ENCODE peak calls at places on chromosomes 3 and 15, in six cellular contexts. A is upper lobe of left lung, Y is body of pancreas, F is HepG2, S is K562, H is GM12878. N is an unnamed sample.

GRCh38 chr3:72427575-72427974 is 420.7 kb downstream of the SHQ1 start:
- ATAC-seq in H (peak; percentile 57), F (no peak), Y (no peak), S (no peak), A (no peak), N (no peak)

GRCh38 chr15:63322541-63322940 is 45.1 kb downstream of the APH1B start:
- ATAC-seq in H (no peak), A (no peak), S (peak; percentile 61), Y (peak; percentile 22), F (no peak), N (no peak)

GRCh38 chr15:25408428-25408827 is 30.4 kb downstream of the UBE3A start:
- ATAC-seq in S (peak; percentile 56), F (no peak), A (no peak), H (no peak), Y (no peak), N (no peak)

GRCh38 chr3:128394033-128394432 is 72.7 kb downstream of the DNAJB8 start:
- ATAC-seq in Y (no peak), H (no peak), F (no peak), A (no peak), S (no peak), N (no peak)

GRCh38 chr3:172397716-172398405 is 50.4 kb downstream of the GHSR start:
- ATAC-seq in H (no peak), S (no peak), Y (no peak), F (no peak), A (no peak), N (no peak)

GRCh38 chr3:158103131-158103955 is 2.9 kb downstream of the SHOX2 start:
- ATAC-seq in A (peak; percentile 25), F (peak; percentile 78), Y (no peak), S (no peak), H (peak; percentile 25), N (no peak)

GRCh38 chr3:130907966-130908365 is 14.1 kb downstream of the ATP2C1 start:
- ATAC-seq in F (no peak), S (no peak), A (no peak), Y (no peak), H (peak; percentile 63), N (no peak)

GRCh38 chr3:36429986-36430485 is 49.7 kb downstream of the STAC start:
- ATAC-seq in Y (no peak), S (no peak), F (no peak), A (no peak), H (no peak), N (no peak)

GRCh38 chr3:39122811-39123210 is 15.3 kb downstream of the TTC21A start:
- ATAC-seq in Y (no peak), S (no peak), H (peak; percentile 79), A (no peak), F (no peak), N (no peak)

GRCh38 chr3:113825090-113825489 is 13.5 kb upstream of the GRAMD1C start:
- ATAC-seq in Y (no peak), S (peak; percentile 65), H (peak; percentile 85), F (peak; percentile 83), A (no peak), N (no peak)

GRCh38 chr3:5427938-5428337 is 240.4 kb downstream of the EDEM1 start:
- ATAC-seq in Y (no peak), S (peak; percentile 5), H (no peak), A (no peak), F (no peak), N (no peak)

GRCh38 chr3:13378155-13378554 is 42.0 kb downstream of the NUP210 start:
- ATAC-seq in H (peak; percentile 78), S (no peak), Y (no peak), F (peak; percentile 74), A (no peak), N (no peak)

GRCh38 chr15:28191832-28192231 is 92.7 kb upstream of the OCA2 start:
- ATAC-seq in A (peak; percentile 28), H (no peak), F (no peak), S (no peak), Y (no peak), N (peak; percentile 70)

GRCh38 chr15:46280753-46281521 is 646.1 kb downstream of the SQOR start:
- ATAC-seq in S (no peak), Y (no peak), H (no peak), A (no peak), F (no peak), N (no peak)

GRCh38 chr3:30620402-30621360 is 14.3 kb downstream of the TGFBR2 start:
- ATAC-seq in F (peak; percentile 10), A (no peak), H (no peak), S (no peak), Y (no peak), N (no peak)

GRCh38 chr3:171646357-171647133 is 163.7 kb downstream of the PLD1 start:
- ATAC-seq in A (peak; percentile 71), S (peak; percentile 76), Y (peak; percentile 60), H (peak; percentile 70), F (peak; percentile 38), N (peak; percentile 55)

GRCh38 chr15:86624261-86625036 is 544.8 kb downstream of the AGBL1 start:
- ATAC-seq in S (no peak), A (peak; percentile 75), H (no peak), F (peak; percentile 100), Y (no peak), N (peak; percentile 81)

GRCh38 chr3:196513697-196514349 is 1.3 kb downstream of the SMCO1 start:
- ATAC-seq in F (no peak), H (no peak), Y (no peak), S (no peak), A (peak; percentile 85), N (no peak)

GRCh38 chr3:111336511-111336910 is 205.5 kb upstream of the CD96 start:
- ATAC-seq in S (no peak), H (no peak), F (no peak), Y (no peak), A (no peak), N (no peak)

GRCh38 chr15:47796339-47796738 is 79.0 kb downstream of the SEMA6D start:
- ATAC-seq in H (no peak), F (no peak), Y (no peak), A (no peak), S (no peak), N (no peak)

GRCh38 chr3:34213481-34213880 is 415.1 kb downstream of the PDCD6IP start:
- ATAC-seq in H (no peak), F (no peak), A (no peak), Y (peak; percentile 53), S (no peak), N (no peak)

GRCh38 chr3:55756976-55757375 is 269.9 kb upstream of the WNT5A start:
- ATAC-seq in Y (no peak), F (no peak), A (no peak), H (no peak), S (no peak), N (no peak)

GRCh38 chr15:99151156-99151555 is 46.3 kb downstream of the SYNM start:
- ATAC-seq in A (no peak), S (no peak), F (no peak), H (no peak), Y (no peak), N (no peak)

GRCh38 chr15:56957812-56958406 is 39.5 kb downstream of the TCF12 start:
- ATAC-seq in F (peak; percentile 99), H (no peak), S (peak; percentile 50), A (no peak), Y (peak; percentile 83), N (no peak)

GRCh38 chr3:32056559-32057290 is 49.7 kb upstream of the GPD1L start:
- ATAC-seq in A (no peak), S (no peak), F (no peak), H (no peak), Y (no peak), N (no peak)

DNA sequence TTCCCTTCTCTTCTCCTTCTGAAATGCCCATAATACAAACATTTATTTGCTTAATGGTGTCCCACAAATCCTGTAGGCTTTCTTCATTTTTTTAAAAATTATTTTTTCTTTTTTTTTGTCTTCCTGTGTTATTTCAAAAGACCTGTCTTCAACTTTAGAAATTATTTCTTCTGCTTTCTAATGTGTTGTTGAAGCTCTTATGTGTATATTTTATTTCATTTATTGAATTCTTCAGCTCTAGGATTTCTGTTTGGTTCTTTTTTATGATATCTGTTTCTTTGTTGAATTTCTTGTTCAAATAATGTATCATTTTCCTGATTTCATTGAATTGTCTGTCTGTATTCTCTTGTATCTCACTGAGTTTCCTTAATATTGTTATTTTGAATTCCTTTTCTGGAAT is 63.1 kb downstream of the AP4E1 start:
- ATAC-seq in Y (no peak), A (no peak), S (no peak), H (no peak), F (no peak), N (no peak)
- TF ChIP-seq POLR2A in Y (no peak), A (no peak), S (no peak), H (no peak), F (no peak), N (no peak)

GRCh38 chr3:149402481-149402880 is 25.0 kb upstream of the TM4SF1 start:
- ATAC-seq in S (no peak), H (no peak), Y (no peak), F (no peak), A (no peak), N (no peak)

GRCh38 chr3:149401926-149402310 is 24.5 kb upstream of the TM4SF1 start:
- ATAC-seq in A (peak; percentile 76), H (no peak), Y (peak; percentile 39), S (no peak), F (peak; percentile 58), N (no peak)

GRCh38 chr3:149400645-149401044 is 23.2 kb upstream of the TM4SF1 start:
- ATAC-seq in F (no peak), Y (peak; percentile 27), H (no peak), S (no peak), A (no peak), N (no peak)

GRCh38 chr3:149403443-149403842 is 26.0 kb upstream of the TM4SF1 start:
- ATAC-seq in S (no peak), Y (no peak), F (no peak), H (no peak), A (no peak), N (no peak)

GRCh38 chr3:149401215-149401925 is 23.9 kb upstream of the TM4SF1 start:
- ATAC-seq in A (peak; percentile 78), Y (peak; percentile 94), S (no peak), H (no peak), F (peak; percentile 98), N (no peak)
- TF ChIP-seq POLR2A in A (no peak), Y (no peak), S (no peak), H (no peak), F (no peak), N (no peak)

GRCh38 chr15:69075467-69075866 is 61.0 kb downstream of the NOX5 start:
- ATAC-seq in S (no peak), F (no peak), A (no peak), H (no peak), Y (no peak), N (no peak)

GRCh38 chr15:69074843-69075224 is 60.3 kb downstream of the NOX5 start:
- ATAC-seq in S (no peak), A (no peak), Y (peak; percentile 70), H (no peak), F (peak; percentile 81), N (no peak)

GRCh38 chr15:69071265-69071664 is 56.8 kb downstream of the NOX5 start:
- ATAC-seq in A (no peak), Y (no peak), S (no peak), F (no peak), H (no peak), N (no peak)

GRCh38 chr15:69078638-69079037 is 64.1 kb downstream of the NOX5 start:
- ATAC-seq in A (no peak), F (no peak), Y (no peak), H (no peak), S (no peak), N (no peak)

GRCh38 chr15:69074011-69074842 is 59.7 kb downstream of the NOX5 start:
- ATAC-seq in H (peak; percentile 72), Y (peak; percentile 82), F (peak; percentile 93), S (no peak), A (peak; percentile 89), N (peak; percentile 51)
- TF ChIP-seq POLR2A in H (no peak), Y (peak; percentile 12), F (no peak), S (no peak), A (no peak), N (no peak)

GRCh38 chr3:47282424-47283192 is at the start of the genes KIF9 and KLHL18:
- ATAC-seq in F (peak; percentile 91), Y (peak; percentile 94), S (peak; percentile 93), H (peak; percentile 90), A (peak; percentile 97), N (peak; percentile 95)
- TF ChIP-seq POLR2A in F (peak; percentile 37), Y (peak; percentile 62), S (peak; percentile 90), H (peak; percentile 96), A (no peak), N (peak; percentile 71)

N was measured in gastroesophageal sphincter.